ENCODE peak calls at places on chromosomes 12 and 14, in six cellular contexts. A is iPS DF 6.9, Y is mammary epithelial cell, S is BJ, Q is uterus, O is lower lobe of right lung. W is an unnamed sample.

GRCh38 chr14:96905825-96906224 is 108.6 kb downstream of the VRK1 start:
- DNase-seq in O (no peak), A (no peak), S (no peak), Q (no peak), Y (no peak), W (no peak)

GRCh38 chr12:55720071-55720564 is at the start of gene RDH5:
- DNase-seq in S (no peak), Q (peak; percentile 80), A (no peak), Y (peak; percentile 54), O (no peak), W (peak; percentile 80)

GRCh38 chr12:29146201-29146600 is 2.9 kb upstream of the FAR2 start:
- DNase-seq in Y (no peak), A (no peak), S (no peak), O (no peak), Q (no peak), W (no peak)

GRCh38 chr12:121263206-121263605 is 33.3 kb downstream of the CAMKK2 start:
- DNase-seq in S (no peak), O (no peak), Y (no peak), A (no peak), Q (no peak), W (no peak)

GRCh38 chr14:79552778-79553177 is 658.5 kb downstream of the DIO2 start:
- DNase-seq in S (no peak), Y (no peak), Q (no peak), A (no peak), O (no peak), W (no peak)

GRCh38 chr12:95918194-95918993 is 24.0 kb downstream of the CCDC38 start:
- DNase-seq in A (peak; percentile 48), Q (no peak), S (no peak), Y (peak; percentile 57), O (no peak), W (no peak)

GRCh38 chr12:104011265-104011664 is 38.7 kb downstream of the GLT8D2 start:
- DNase-seq in A (no peak), O (no peak), S (peak; percentile 61), Y (peak; percentile 88), Q (no peak), W (no peak)

GRCh38 chr14:61380984-61381383 is 59.6 kb downstream of the PRKCH start:
- DNase-seq in A (no peak), O (no peak), S (no peak), Q (no peak), Y (no peak), W (no peak)

GRCh38 chr12:102172436-102172835 is 25.2 kb downstream of the PMCH start:
- DNase-seq in Q (no peak), O (no peak), S (peak; percentile 52), A (no peak), Y (no peak), W (no peak)

GRCh38 chr12:22835431-22835830 is 210.5 kb downstream of the ETNK1 start:
- DNase-seq in Y (no peak), Q (no peak), S (no peak), O (no peak), A (no peak), W (no peak)

GRCh38 chr12:114733919-114734318 is 49.9 kb upstream of the TBX3 start:
- DNase-seq in Y (no peak), Q (no peak), S (no peak), A (no peak), O (no peak), W (no peak)

GRCh38 chr14:102776761-102777710 is at the start of gene TRAF3:
- DNase-seq in A (no peak), Q (peak; percentile 69), O (peak; percentile 83), S (no peak), Y (peak; percentile 61), W (peak; percentile 89)

GRCh38 chr12:9221476-9221875 is 13.3 kb upstream of the PZP start:
- DNase-seq in S (no peak), Q (no peak), O (no peak), Y (peak; percentile 79), A (no peak), W (no peak)

GRCh38 chr12:52349196-52349595 is 18.1 kb downstream of the KRT85 start:
- DNase-seq in Q (no peak), A (no peak), Y (peak; percentile 83), O (no peak), S (no peak), W (no peak)

GRCh38 chr14:105068818-105069217 is 3.6 kb upstream of the GPR132 start:
- DNase-seq in A (no peak), S (no peak), O (no peak), Y (no peak), Q (no peak), W (no peak)
- H3K27me3 ChIP-seq in A (no peaks in the 10 kb centered on the region), S (peaks cover 2% of the 10 kb centered on the region), O (no peaks in the 10 kb centered on the region), Y (no peaks in the 10 kb centered on the region), Q (no peaks in the 10 kb centered on the region), W (peaks cover 9% of the 10 kb centered on the region)

GRCh38 chr12:71642264-71642663 is 21.4 kb downstream of the ZFC3H1 start:
- DNase-seq in S (no peak), A (no peak), Q (no peak), Y (no peak), O (no peak), W (no peak)

GRCh38 chr12:71638499-71638898 is 25.1 kb downstream of the ZFC3H1 start:
- DNase-seq in Q (no peak), Y (no peak), S (no peak), A (no peak), O (no peak), W (no peak)

GRCh38 chr12:71639341-71639760 is 24.3 kb downstream of the ZFC3H1 start:
- DNase-seq in Q (no peak), A (no peak), Y (peak; percentile 4), S (no peak), O (no peak), W (peak; percentile 12)

GRCh38 chr12:71640316-71640715 is 23.3 kb downstream of the ZFC3H1 start:
- DNase-seq in Y (no peak), S (no peak), A (no peak), O (no peak), Q (no peak), W (no peak)

DNA sequence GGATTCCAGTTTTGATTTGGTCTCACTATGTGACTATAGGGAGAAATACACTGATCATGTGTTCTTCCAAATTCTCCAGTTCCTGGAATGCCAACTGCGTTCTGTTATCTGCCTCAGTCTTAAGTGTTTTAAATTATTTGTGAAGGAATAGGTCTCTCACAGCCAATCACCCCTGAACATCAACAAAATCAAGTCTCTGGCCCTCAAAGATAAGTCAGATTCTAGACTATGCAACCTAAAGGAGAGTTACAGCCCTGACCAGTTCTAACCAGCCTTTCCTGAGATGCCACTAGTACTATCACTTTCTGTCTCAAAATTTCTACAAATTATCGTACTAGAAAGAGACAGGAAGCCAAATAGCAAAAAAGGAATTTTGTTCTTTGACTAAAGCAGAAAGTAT is 22.3 kb downstream of the ZFC3H1 start:
- DNase-seq in O (no peak), Q (no peak), A (no peak), Y (no peak), S (no peak), W (no peak)
- H3K36me3 ChIP-seq in O (peaks cover 99% of the 10 kb centered on the region), Q (no peaks in the 10 kb centered on the region), A (peaks cover 3% of the 10 kb centered on the region), Y (peaks cover 40% of the 10 kb centered on the region), S (peaks cover 14% of the 10 kb centered on the region), W (peaks cover 99% of the 10 kb centered on the region)

DNA sequence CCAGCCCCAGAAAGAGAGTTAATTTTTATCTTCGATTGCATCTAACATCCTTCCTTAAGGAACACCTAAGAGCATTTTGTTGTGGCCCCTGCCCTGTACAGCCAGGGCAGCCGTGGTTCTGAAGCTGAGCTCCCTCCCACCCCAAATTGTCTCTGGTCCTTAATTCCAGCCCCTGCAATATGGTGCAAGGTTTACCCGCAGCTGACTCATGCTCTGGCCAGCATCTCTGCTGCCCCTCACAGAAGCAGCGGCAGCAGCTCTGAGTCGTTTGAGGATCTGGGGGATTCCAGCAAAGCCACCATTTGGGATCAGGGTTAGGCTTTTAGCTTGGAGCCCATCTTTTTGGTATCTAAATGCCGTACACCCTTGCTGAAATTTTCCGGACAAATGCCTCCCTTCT is 3.3 kb downstream of the DLK1 start:
- DNase-seq in S (no peak), Y (no peak), Q (no peak), O (no peak), A (no peak), W (no peak)
- H3K27me3 ChIP-seq in S (peaks cover 37% of the 10 kb centered on the region), Y (peaks cover 28% of the 10 kb centered on the region), Q (no peaks in the 10 kb centered on the region), O (peaks cover 61% of the 10 kb centered on the region), A (peaks cover 22% of the 10 kb centered on the region), W (peaks cover 28% of the 10 kb centered on the region)

GRCh38 chr14:105223260-105223659 is 25.1 kb upstream of the BTBD6 start:
- DNase-seq in Q (no peak), A (no peak), O (no peak), Y (no peak), S (no peak), W (no peak)
- H3K36me3 ChIP-seq in Q (no peaks in the 10 kb centered on the region), A (peaks cover 12% of the 10 kb centered on the region), O (peaks cover 65% of the 10 kb centered on the region), Y (peaks cover 2% of the 10 kb centered on the region), S (peaks cover 26% of the 10 kb centered on the region), W (peaks cover 50% of the 10 kb centered on the region)

DNA sequence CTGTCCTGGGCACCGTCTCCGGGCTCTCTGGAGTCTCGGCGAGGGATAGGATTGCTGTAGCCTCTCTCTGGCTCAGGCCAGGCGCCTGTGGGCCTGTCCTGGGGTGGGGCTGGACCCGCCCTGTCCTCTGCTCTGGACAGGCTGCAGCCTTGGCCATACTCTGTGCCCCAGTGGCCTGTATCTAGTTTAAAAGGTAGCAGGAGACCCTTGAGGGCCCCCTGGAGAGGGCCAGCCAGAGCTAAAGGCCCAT is 1.8 kb downstream of the KIF26A start:
- DNase-seq in Y (no peak), S (no peak), O (no peak), A (no peak), Q (no peak), W (peak; percentile 56)
- H3K27me3 ChIP-seq in Y (peaks cover 33% of the 10 kb centered on the region), S (peaks cover 24% of the 10 kb centered on the region), O (peaks cover 45% of the 10 kb centered on the region), A (peaks cover 20% of the 10 kb centered on the region), Q (no peaks in the 10 kb centered on the region), W (peaks cover 20% of the 10 kb centered on the region)